ENCODE peak calls at places on chromosomes 4 and X, in eight cellular contexts. One of them, this sample, is unnamed.

GRCh38 chr4:10554694-10555093 is 97.5 kb upstream of the ZNF518B start:
- DNase-seq in caudate nucleus: peak
- DNase-seq in stimulated activated effector memory CD8-positive, alpha-beta T cell treated with anti-CD3 and anti-CD28 coated beads, Interleukin-12 subunit alpha, Interleukin-12 subunit beta, amount 100 ng/mL, for 72 hours: peak
- DNase-seq in effector CD8-positive, alpha-beta T cell: peak
- DNase-seq in NCI-H510A: peak
- DNase-seq in NCI-H1092 treated with DMSO at 0.1 percent for 48 hours: peak
- DNase-seq in AG09319: peak
- DNase-seq in testis: peak
- DNase-seq in this sample: no peak

GRCh38 chr4:153212755-153213154 is 8.5 kb downstream of the TRIM2 start:
- DNase-seq in testis: no peak
- DNase-seq in caudate nucleus: no peak
- DNase-seq in AG09319: no peak
- DNase-seq in NCI-H510A: no peak
- DNase-seq in NCI-H1092 treated with DMSO at 0.1 percent for 48 hours: no peak
- DNase-seq in stimulated activated effector memory CD8-positive, alpha-beta T cell treated with anti-CD3 and anti-CD28 coated beads, Interleukin-12 subunit alpha, Interleukin-12 subunit beta, amount 100 ng/mL, for 72 hours: no peak
- DNase-seq in effector CD8-positive, alpha-beta T cell: no peak
- DNase-seq in this sample: no peak

GRCh38 chr4:53608242-53608641 is 17.0 kb upstream of the LNX1 start:
- DNase-seq in AG09319: no peak
- DNase-seq in caudate nucleus: no peak
- DNase-seq in NCI-H1092 treated with DMSO at 0.1 percent for 48 hours: no peak
- DNase-seq in effector CD8-positive, alpha-beta T cell: no peak
- DNase-seq in testis: no peak
- DNase-seq in NCI-H510A: no peak
- DNase-seq in stimulated activated effector memory CD8-positive, alpha-beta T cell treated with anti-CD3 and anti-CD28 coated beads, Interleukin-12 subunit alpha, Interleukin-12 subunit beta, amount 100 ng/mL, for 72 hours: no peak
- DNase-seq in this sample: no peak

GRCh38 chr4:119661231-119661630 is 32.6 kb upstream of the PDE5A start:
- DNase-seq in stimulated activated effector memory CD8-positive, alpha-beta T cell treated with anti-CD3 and anti-CD28 coated beads, Interleukin-12 subunit alpha, Interleukin-12 subunit beta, amount 100 ng/mL, for 72 hours: no peak
- DNase-seq in effector CD8-positive, alpha-beta T cell: no peak
- DNase-seq in AG09319: no peak
- DNase-seq in caudate nucleus: no peak
- DNase-seq in NCI-H510A: no peak
- DNase-seq in testis: no peak
- DNase-seq in NCI-H1092 treated with DMSO at 0.1 percent for 48 hours: no peak
- DNase-seq in this sample: no peak

GRCh38 chrX:49951524-49952193 is 29.3 kb downstream of the CLCN5 start:
- DNase-seq in testis: no peak
- DNase-seq in effector CD8-positive, alpha-beta T cell: no peak
- DNase-seq in caudate nucleus: no peak
- DNase-seq in NCI-H510A: no peak
- DNase-seq in NCI-H1092 treated with DMSO at 0.1 percent for 48 hours: no peak
- DNase-seq in stimulated activated effector memory CD8-positive, alpha-beta T cell treated with anti-CD3 and anti-CD28 coated beads, Interleukin-12 subunit alpha, Interleukin-12 subunit beta, amount 100 ng/mL, for 72 hours: no peak
- DNase-seq in AG09319: no peak
- DNase-seq in this sample: no peak

GRCh38 chrX:11059923-11060322 is 51.2 kb upstream of the HCCS start:
- DNase-seq in NCI-H510A: no peak
- DNase-seq in AG09319: no peak
- DNase-seq in stimulated activated effector memory CD8-positive, alpha-beta T cell treated with anti-CD3 and anti-CD28 coated beads, Interleukin-12 subunit alpha, Interleukin-12 subunit beta, amount 100 ng/mL, for 72 hours: no peak
- DNase-seq in caudate nucleus: no peak
- DNase-seq in NCI-H1092 treated with DMSO at 0.1 percent for 48 hours: no peak
- DNase-seq in effector CD8-positive, alpha-beta T cell: no peak
- DNase-seq in testis: no peak
- DNase-seq in this sample: no peak

GRCh38 chrX:63918611-63919010 is 133.6 kb upstream of the ARHGEF9 start:
- DNase-seq in AG09319: no peak
- DNase-seq in testis: no peak
- DNase-seq in caudate nucleus: no peak
- DNase-seq in stimulated activated effector memory CD8-positive, alpha-beta T cell treated with anti-CD3 and anti-CD28 coated beads, Interleukin-12 subunit alpha, Interleukin-12 subunit beta, amount 100 ng/mL, for 72 hours: no peak
- DNase-seq in NCI-H510A: no peak
- DNase-seq in effector CD8-positive, alpha-beta T cell: no peak
- DNase-seq in NCI-H1092 treated with DMSO at 0.1 percent for 48 hours: no peak
- DNase-seq in this sample: no peak

GRCh38 chr4:96103086-96103485 is 263.2 kb downstream of the PDHA2 start:
- DNase-seq in testis: no peak
- DNase-seq in AG09319: no peak
- DNase-seq in NCI-H510A: no peak
- DNase-seq in stimulated activated effector memory CD8-positive, alpha-beta T cell treated with anti-CD3 and anti-CD28 coated beads, Interleukin-12 subunit alpha, Interleukin-12 subunit beta, amount 100 ng/mL, for 72 hours: no peak
- DNase-seq in NCI-H1092 treated with DMSO at 0.1 percent for 48 hours: no peak
- DNase-seq in effector CD8-positive, alpha-beta T cell: no peak
- DNase-seq in caudate nucleus: no peak
- DNase-seq in this sample: no peak

GRCh38 chr4:112277220-112277619 is 8.5 kb downstream of the TIFA start:
- DNase-seq in effector CD8-positive, alpha-beta T cell: no peak
- DNase-seq in stimulated activated effector memory CD8-positive, alpha-beta T cell treated with anti-CD3 and anti-CD28 coated beads, Interleukin-12 subunit alpha, Interleukin-12 subunit beta, amount 100 ng/mL, for 72 hours: no peak
- DNase-seq in NCI-H1092 treated with DMSO at 0.1 percent for 48 hours: no peak
- DNase-seq in AG09319: no peak
- DNase-seq in caudate nucleus: no peak
- DNase-seq in NCI-H510A: no peak
- DNase-seq in testis: no peak
- DNase-seq in this sample: no peak

GRCh38 chr4:53855886-53856260 is 208.5 kb downstream of the CHIC2 start:
- DNase-seq in AG09319: peak
- DNase-seq in NCI-H510A: no peak
- DNase-seq in stimulated activated effector memory CD8-positive, alpha-beta T cell treated with anti-CD3 and anti-CD28 coated beads, Interleukin-12 subunit alpha, Interleukin-12 subunit beta, amount 100 ng/mL, for 72 hours: no peak
- DNase-seq in caudate nucleus: no peak
- DNase-seq in testis: peak
- DNase-seq in effector CD8-positive, alpha-beta T cell: no peak
- DNase-seq in NCI-H1092 treated with DMSO at 0.1 percent for 48 hours: no peak
- DNase-seq in this sample: no peak

GRCh38 chr4:27057662-27058061 is 197.0 kb downstream of the STIM2 start:
- DNase-seq in testis: no peak
- DNase-seq in effector CD8-positive, alpha-beta T cell: no peak
- DNase-seq in caudate nucleus: no peak
- DNase-seq in AG09319: no peak
- DNase-seq in NCI-H510A: no peak
- DNase-seq in stimulated activated effector memory CD8-positive, alpha-beta T cell treated with anti-CD3 and anti-CD28 coated beads, Interleukin-12 subunit alpha, Interleukin-12 subunit beta, amount 100 ng/mL, for 72 hours: no peak
- DNase-seq in NCI-H1092 treated with DMSO at 0.1 percent for 48 hours: no peak
- DNase-seq in this sample: no peak

GRCh38 chr4:4455199-4455865 is 68.4 kb downstream of the NSG1 start:
- DNase-seq in testis: no peak
- DNase-seq in caudate nucleus: no peak
- DNase-seq in stimulated activated effector memory CD8-positive, alpha-beta T cell treated with anti-CD3 and anti-CD28 coated beads, Interleukin-12 subunit alpha, Interleukin-12 subunit beta, amount 100 ng/mL, for 72 hours: no peak
- DNase-seq in effector CD8-positive, alpha-beta T cell: no peak
- DNase-seq in NCI-H1092 treated with DMSO at 0.1 percent for 48 hours: no peak
- DNase-seq in NCI-H510A: peak
- DNase-seq in AG09319: no peak
- DNase-seq in this sample: no peak

GRCh38 chrX:120468071-120468470 is 1.0 kb downstream of the LAMP2 start:
- DNase-seq in stimulated activated effector memory CD8-positive, alpha-beta T cell treated with anti-CD3 and anti-CD28 coated beads, Interleukin-12 subunit alpha, Interleukin-12 subunit beta, amount 100 ng/mL, for 72 hours: no peak
- DNase-seq in NCI-H510A: no peak
- DNase-seq in testis: no peak
- DNase-seq in NCI-H1092 treated with DMSO at 0.1 percent for 48 hours: no peak
- DNase-seq in effector CD8-positive, alpha-beta T cell: no peak
- DNase-seq in AG09319: no peak
- DNase-seq in caudate nucleus: no peak
- DNase-seq in this sample: no peak

GRCh38 chrX:149462849-149463248 is 42.3 kb downstream of the IDS start:
- DNase-seq in effector CD8-positive, alpha-beta T cell: no peak
- DNase-seq in NCI-H1092 treated with DMSO at 0.1 percent for 48 hours: no peak
- DNase-seq in AG09319: peak
- DNase-seq in caudate nucleus: no peak
- DNase-seq in testis: no peak
- DNase-seq in NCI-H510A: no peak
- DNase-seq in stimulated activated effector memory CD8-positive, alpha-beta T cell treated with anti-CD3 and anti-CD28 coated beads, Interleukin-12 subunit alpha, Interleukin-12 subunit beta, amount 100 ng/mL, for 72 hours: no peak
- DNase-seq in this sample: no peak

GRCh38 chr4:86032476-86033022 is 327.3 kb downstream of the MAPK10 start:
- DNase-seq in stimulated activated effector memory CD8-positive, alpha-beta T cell treated with anti-CD3 and anti-CD28 coated beads, Interleukin-12 subunit alpha, Interleukin-12 subunit beta, amount 100 ng/mL, for 72 hours: no peak
- DNase-seq in effector CD8-positive, alpha-beta T cell: no peak
- DNase-seq in NCI-H1092 treated with DMSO at 0.1 percent for 48 hours: no peak
- DNase-seq in caudate nucleus: no peak
- DNase-seq in AG09319: peak
- DNase-seq in testis: no peak
- DNase-seq in NCI-H510A: no peak
- DNase-seq in this sample: no peak

GRCh38 chr4:159639924-159640323 is 537.0 kb downstream of the RAPGEF2 start:
- DNase-seq in effector CD8-positive, alpha-beta T cell: no peak
- DNase-seq in AG09319: no peak
- DNase-seq in testis: no peak
- DNase-seq in NCI-H1092 treated with DMSO at 0.1 percent for 48 hours: no peak
- DNase-seq in NCI-H510A: no peak
- DNase-seq in stimulated activated effector memory CD8-positive, alpha-beta T cell treated with anti-CD3 and anti-CD28 coated beads, Interleukin-12 subunit alpha, Interleukin-12 subunit beta, amount 100 ng/mL, for 72 hours: no peak
- DNase-seq in caudate nucleus: no peak
- DNase-seq in this sample: no peak

GRCh38 chrX:19723427-19723826 is 164.0 kb downstream of the SH3KBP1 start:
- DNase-seq in caudate nucleus: no peak
- DNase-seq in testis: no peak
- DNase-seq in NCI-H1092 treated with DMSO at 0.1 percent for 48 hours: no peak
- DNase-seq in stimulated activated effector memory CD8-positive, alpha-beta T cell treated with anti-CD3 and anti-CD28 coated beads, Interleukin-12 subunit alpha, Interleukin-12 subunit beta, amount 100 ng/mL, for 72 hours: no peak
- DNase-seq in effector CD8-positive, alpha-beta T cell: no peak
- DNase-seq in NCI-H510A: no peak
- DNase-seq in AG09319: no peak
- DNase-seq in this sample: no peak

GRCh38 chr4:91058345-91058744 is 931.2 kb downstream of the CCSER1 start:
- DNase-seq in NCI-H510A: no peak
- DNase-seq in effector CD8-positive, alpha-beta T cell: no peak
- DNase-seq in stimulated activated effector memory CD8-positive, alpha-beta T cell treated with anti-CD3 and anti-CD28 coated beads, Interleukin-12 subunit alpha, Interleukin-12 subunit beta, amount 100 ng/mL, for 72 hours: no peak
- DNase-seq in NCI-H1092 treated with DMSO at 0.1 percent for 48 hours: no peak
- DNase-seq in testis: no peak
- DNase-seq in AG09319: no peak
- DNase-seq in caudate nucleus: no peak
- DNase-seq in this sample: no peak

This sample was measured in hypothalamus.